ENCODE peak calls at places on chromosome 14, in nine cellular contexts. One of them, this sample, is unnamed. For H3K4me1, the result is how much of the 10 kb centered on the place peaks cover.

GRCh38 chr14:76682367-76682766 is 78.9 kb upstream of the VASH1 start:
- DNase-seq in GM23248: no peak
- DNase-seq in pancreas: no peak
- DNase-seq in fibroblast of lung: no peak
- DNase-seq in mammary epithelial cell: no peak
- DNase-seq in A549: no peak
- DNase-seq in GM12878: no peak
- DNase-seq in breast epithelium: no peak
- DNase-seq in effector memory CD4-positive, alpha-beta T cell: no peak
- DNase-seq in this sample: no peak

GRCh38 chr14:50544911-50545310 is 12.5 kb upstream of the MAP4K5 start:
- DNase-seq in GM23248: no peak
- DNase-seq in pancreas: peak
- DNase-seq in fibroblast of lung: no peak
- DNase-seq in mammary epithelial cell: no peak
- DNase-seq in A549: no peak
- DNase-seq in GM12878: no peak
- DNase-seq in breast epithelium: peak
- DNase-seq in effector memory CD4-positive, alpha-beta T cell: no peak
- DNase-seq in this sample: no peak

GRCh38 chr14:77000340-77001235 is 27.9 kb downstream of the IRF2BPL start:
- DNase-seq in GM23248: peak
- DNase-seq in pancreas: no peak
- DNase-seq in fibroblast of lung: peak
- DNase-seq in mammary epithelial cell: no peak
- DNase-seq in A549: no peak
- DNase-seq in GM12878: no peak
- DNase-seq in breast epithelium: no peak
- DNase-seq in effector memory CD4-positive, alpha-beta T cell: no peak
- DNase-seq in this sample: no peak

GRCh38 chr14:20610002-20610765 is 19.0 kb upstream of the RNASE12 start:
- DNase-seq in GM23248: peak
- DNase-seq in pancreas: peak
- DNase-seq in fibroblast of lung: peak
- DNase-seq in mammary epithelial cell: peak
- DNase-seq in A549: peak
- DNase-seq in GM12878: no peak
- DNase-seq in breast epithelium: peak
- DNase-seq in effector memory CD4-positive, alpha-beta T cell: peak
- DNase-seq in this sample: peak

GRCh38 chr14:71248204-71248603 is 340.9 kb downstream of the PCNX1 start:
- DNase-seq in GM23248: peak
- DNase-seq in pancreas: no peak
- DNase-seq in fibroblast of lung: peak
- DNase-seq in mammary epithelial cell: no peak
- DNase-seq in A549: no peak
- DNase-seq in GM12878: no peak
- DNase-seq in breast epithelium: no peak
- DNase-seq in effector memory CD4-positive, alpha-beta T cell: no peak
- DNase-seq in this sample: peak

GRCh38 chr14:56212541-56212940 is 94.3 kb downstream of the PELI2 start:
- DNase-seq in GM23248: peak
- DNase-seq in pancreas: no peak
- DNase-seq in fibroblast of lung: no peak
- DNase-seq in mammary epithelial cell: no peak
- DNase-seq in A549: no peak
- DNase-seq in GM12878: no peak
- DNase-seq in breast epithelium: no peak
- DNase-seq in effector memory CD4-positive, alpha-beta T cell: no peak
- DNase-seq in this sample: no peak

GRCh38 chr14:105203701-105204100 is 22.6 kb upstream of the NUDT14 start:
- DNase-seq in GM23248: no peak
- DNase-seq in pancreas: no peak
- DNase-seq in fibroblast of lung: no peak
- DNase-seq in mammary epithelial cell: no peak
- DNase-seq in A549: no peak
- DNase-seq in GM12878: no peak
- DNase-seq in breast epithelium: no peak
- DNase-seq in effector memory CD4-positive, alpha-beta T cell: no peak
- DNase-seq in this sample: no peak

GRCh38 chr14:75123991-75124390 is 2.9 kb downstream of the NEK9 start:
- DNase-seq in GM23248: peak
- DNase-seq in pancreas: no peak
- DNase-seq in fibroblast of lung: peak
- DNase-seq in mammary epithelial cell: peak
- DNase-seq in A549: peak
- DNase-seq in GM12878: no peak
- DNase-seq in breast epithelium: no peak
- DNase-seq in effector memory CD4-positive, alpha-beta T cell: no peak
- DNase-seq in this sample: peak

GRCh38 chr14:91875515-91876286 is 8.4 kb upstream of the TC2N start:
- DNase-seq in GM23248: no peak
- DNase-seq in pancreas: no peak
- DNase-seq in fibroblast of lung: no peak
- DNase-seq in mammary epithelial cell: no peak
- DNase-seq in A549: no peak
- DNase-seq in GM12878: no peak
- DNase-seq in breast epithelium: no peak
- DNase-seq in effector memory CD4-positive, alpha-beta T cell: no peak
- DNase-seq in this sample: peak

GRCh38 chr14:93943052-93943451 is 15.9 kb downstream of the FAM181A start:
- DNase-seq in GM23248: no peak
- DNase-seq in pancreas: no peak
- DNase-seq in fibroblast of lung: peak
- DNase-seq in mammary epithelial cell: no peak
- DNase-seq in A549: no peak
- DNase-seq in GM12878: no peak
- DNase-seq in breast epithelium: no peak
- DNase-seq in effector memory CD4-positive, alpha-beta T cell: no peak
- DNase-seq in this sample: no peak

GRCh38 chr14:93938766-93939303 is 11.7 kb downstream of the FAM181A start:
- DNase-seq in GM23248: no peak
- DNase-seq in pancreas: no peak
- DNase-seq in fibroblast of lung: no peak
- DNase-seq in mammary epithelial cell: no peak
- DNase-seq in A549: no peak
- DNase-seq in GM12878: no peak
- DNase-seq in breast epithelium: no peak
- DNase-seq in effector memory CD4-positive, alpha-beta T cell: no peak
- DNase-seq in this sample: no peak

GRCh38 chr14:93939304-93940229 is 12.4 kb downstream of the FAM181A start:
- DNase-seq in GM23248: peak
- DNase-seq in pancreas: peak
- DNase-seq in fibroblast of lung: peak
- DNase-seq in mammary epithelial cell: peak
- DNase-seq in A549: peak
- DNase-seq in GM12878: peak
- DNase-seq in breast epithelium: peak
- DNase-seq in effector memory CD4-positive, alpha-beta T cell: peak
- DNase-seq in this sample: peak

GRCh38 chr14:93941293-93941910 is 14.3 kb downstream of the FAM181A start:
- DNase-seq in GM23248: no peak
- DNase-seq in pancreas: peak
- DNase-seq in fibroblast of lung: peak
- DNase-seq in mammary epithelial cell: peak
- DNase-seq in A549: no peak
- DNase-seq in GM12878: no peak
- DNase-seq in breast epithelium: peak
- DNase-seq in effector memory CD4-positive, alpha-beta T cell: no peak
- DNase-seq in this sample: no peak

DNA sequence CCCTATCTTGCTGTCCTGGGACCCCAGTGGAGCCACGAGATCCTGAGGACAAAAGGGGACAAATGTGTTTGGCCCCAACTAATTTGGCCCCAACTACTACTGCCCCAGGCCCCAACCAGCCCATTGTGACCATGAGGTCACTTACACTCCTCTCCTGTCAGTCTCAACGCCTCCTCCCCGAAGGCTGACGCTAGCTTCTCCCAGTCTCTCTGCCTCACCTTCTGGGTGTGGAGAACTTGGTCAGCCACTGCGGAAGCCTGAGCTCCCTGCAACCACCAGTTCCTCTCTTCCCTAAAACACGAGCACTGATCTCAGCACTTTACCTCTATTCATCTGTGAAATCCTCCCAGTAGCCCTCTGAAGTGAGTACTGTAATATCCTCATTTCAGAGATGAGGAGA is 13.3 kb downstream of the FAM181A start:
- DNase-seq in GM23248: no peak
- DNase-seq in pancreas: no peak
- DNase-seq in fibroblast of lung: no peak
- DNase-seq in mammary epithelial cell: no peak
- DNase-seq in A549: no peak
- DNase-seq in GM12878: no peak
- DNase-seq in breast epithelium: no peak
- DNase-seq in effector memory CD4-positive, alpha-beta T cell: no peak
- DNase-seq in this sample: no peak
- H3K4me1 ChIP-seq in GM23248: under half
- H3K4me1 ChIP-seq in pancreas: under half
- H3K4me1 ChIP-seq in fibroblast of lung: under half
- H3K4me1 ChIP-seq in mammary epithelial cell: half or more
- H3K4me1 ChIP-seq in A549: under half
- H3K4me1 ChIP-seq in GM12878: under half
- H3K4me1 ChIP-seq in breast epithelium: under half
- H3K4me1 ChIP-seq in effector memory CD4-positive, alpha-beta T cell: under half
- H3K4me1 ChIP-seq in this sample: under half

DNA sequence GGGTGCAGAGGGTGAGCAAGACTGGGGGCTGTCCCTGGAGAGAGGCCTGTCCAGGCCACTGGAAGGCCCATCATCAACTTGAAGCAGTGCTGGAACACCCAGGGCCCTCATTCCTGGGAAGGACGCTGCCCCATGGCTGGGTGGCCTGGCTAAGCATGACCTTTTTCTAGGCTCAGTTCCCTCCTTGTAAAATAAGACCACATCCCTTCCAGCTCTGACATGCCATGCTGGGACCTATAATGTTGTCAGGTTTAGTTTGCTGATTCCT is 62.8 kb downstream of the SYNE3 start:
- DNase-seq in GM23248: no peak
- DNase-seq in pancreas: no peak
- DNase-seq in fibroblast of lung: no peak
- DNase-seq in mammary epithelial cell: no peak
- DNase-seq in A549: no peak
- DNase-seq in GM12878: no peak
- DNase-seq in breast epithelium: no peak
- DNase-seq in effector memory CD4-positive, alpha-beta T cell: no peak
- DNase-seq in this sample: no peak
- H3K4me1 ChIP-seq in GM23248: under half
- H3K4me1 ChIP-seq in pancreas: under half
- H3K4me1 ChIP-seq in fibroblast of lung: under half
- H3K4me1 ChIP-seq in mammary epithelial cell: under half
- H3K4me1 ChIP-seq in A549: under half
- H3K4me1 ChIP-seq in GM12878: under half
- H3K4me1 ChIP-seq in breast epithelium: under half
- H3K4me1 ChIP-seq in effector memory CD4-positive, alpha-beta T cell: under half
- H3K4me1 ChIP-seq in this sample: under half

GRCh38 chr14:104152686-104153398 is 14.5 kb downstream of the KIF26A start:
- DNase-seq in GM23248: no peak
- DNase-seq in pancreas: no peak
- DNase-seq in fibroblast of lung: no peak
- DNase-seq in mammary epithelial cell: no peak
- DNase-seq in A549: no peak
- DNase-seq in GM12878: no peak
- DNase-seq in breast epithelium: no peak
- DNase-seq in effector memory CD4-positive, alpha-beta T cell: no peak
- DNase-seq in this sample: no peak
- H3K4me1 ChIP-seq in GM23248: under half
- H3K4me1 ChIP-seq in pancreas: under half
- H3K4me1 ChIP-seq in fibroblast of lung: under half
- H3K4me1 ChIP-seq in mammary epithelial cell: under half
- H3K4me1 ChIP-seq in A549: under half
- H3K4me1 ChIP-seq in GM12878: under half
- H3K4me1 ChIP-seq in breast epithelium: under half
- H3K4me1 ChIP-seq in effector memory CD4-positive, alpha-beta T cell: under half
- H3K4me1 ChIP-seq in this sample: under half

GRCh38 chr14:98234208-98234607 is 1037.8 kb downstream of the BCL11B start:
- DNase-seq in GM23248: peak
- DNase-seq in pancreas: no peak
- DNase-seq in fibroblast of lung: peak
- DNase-seq in mammary epithelial cell: peak
- DNase-seq in A549: no peak
- DNase-seq in GM12878: no peak
- DNase-seq in breast epithelium: no peak
- DNase-seq in effector memory CD4-positive, alpha-beta T cell: no peak
- DNase-seq in this sample: no peak

GRCh38 chr14:98231210-98231609 is 1040.8 kb downstream of the BCL11B start:
- DNase-seq in GM23248: no peak
- DNase-seq in pancreas: no peak
- DNase-seq in fibroblast of lung: no peak
- DNase-seq in mammary epithelial cell: no peak
- DNase-seq in A549: no peak
- DNase-seq in GM12878: no peak
- DNase-seq in breast epithelium: no peak
- DNase-seq in effector memory CD4-positive, alpha-beta T cell: no peak
- DNase-seq in this sample: no peak

GRCh38 chr14:98229676-98230366 is 1042.2 kb downstream of the BCL11B start:
- DNase-seq in GM23248: no peak
- DNase-seq in pancreas: no peak
- DNase-seq in fibroblast of lung: peak
- DNase-seq in mammary epithelial cell: no peak
- DNase-seq in A549: no peak
- DNase-seq in GM12878: no peak
- DNase-seq in breast epithelium: no peak
- DNase-seq in effector memory CD4-positive, alpha-beta T cell: no peak
- DNase-seq in this sample: no peak

GRCh38 chr14:98236314-98236713 is 1035.7 kb downstream of the BCL11B start:
- DNase-seq in GM23248: no peak
- DNase-seq in pancreas: no peak
- DNase-seq in fibroblast of lung: no peak
- DNase-seq in mammary epithelial cell: peak
- DNase-seq in A549: no peak
- DNase-seq in GM12878: no peak
- DNase-seq in breast epithelium: no peak
- DNase-seq in effector memory CD4-positive, alpha-beta T cell: no peak
- DNase-seq in this sample: no peak

DNA sequence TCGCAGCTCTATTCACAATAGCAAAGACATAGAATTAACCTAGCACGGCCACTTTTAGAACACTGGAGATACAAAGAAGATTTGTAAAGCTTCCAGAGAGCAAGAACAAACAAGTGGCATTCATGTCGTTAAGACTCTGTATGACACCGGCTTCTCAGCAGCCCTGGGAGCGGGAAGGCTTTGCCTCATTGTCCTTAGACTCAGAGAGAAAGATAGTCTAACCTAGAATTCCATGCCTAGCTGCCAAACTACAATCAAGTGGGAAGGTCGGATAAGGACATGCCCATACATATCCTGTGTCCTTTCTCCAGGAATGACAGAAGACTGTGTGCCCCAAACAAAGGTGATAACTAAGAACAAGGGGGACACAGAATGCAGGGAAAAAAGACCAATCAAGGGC is 1038.3 kb downstream of the BCL11B start:
- DNase-seq in GM23248: no peak
- DNase-seq in pancreas: no peak
- DNase-seq in fibroblast of lung: no peak
- DNase-seq in mammary epithelial cell: peak
- DNase-seq in A549: no peak
- DNase-seq in GM12878: no peak
- DNase-seq in breast epithelium: no peak
- DNase-seq in effector memory CD4-positive, alpha-beta T cell: no peak
- DNase-seq in this sample: no peak
- H3K4me1 ChIP-seq in GM23248: under half
- H3K4me1 ChIP-seq in pancreas: under half
- H3K4me1 ChIP-seq in fibroblast of lung: under half
- H3K4me1 ChIP-seq in mammary epithelial cell: under half
- H3K4me1 ChIP-seq in A549: under half
- H3K4me1 ChIP-seq in GM12878: under half
- H3K4me1 ChIP-seq in breast epithelium: under half
- H3K4me1 ChIP-seq in effector memory CD4-positive, alpha-beta T cell: under half
- H3K4me1 ChIP-seq in this sample: under half